ENCODE peak calls at places on chromosomes 13 and 19, in seven cellular contexts. W is A172; B is activated CD8-positive, alpha-beta T cell treated with anti-CD3 and anti-CD28 coated beads for 36 hours; Q is A549; X is activated naive CD4-positive, alpha-beta T cell treated with anti-CD3 and anti-CD28 coated beads, Interleukin-2, amount 50 U/mL, for 72 hours; H is AG04449; C is keratinocyte. F is an unnamed sample.

GRCh38 chr19:17947815-17948473 is 15.1 kb downstream of the CCDC124 start:
- DNase-seq in W (peak; percentile 85), B (peak; percentile 95), Q (peak; percentile 90), X (peak; percentile 98), H (no peak), C (no peak), F (peak; percentile 90)

GRCh38 chr13:113399755-113400149 is 35.8 kb upstream of the GRTP1 start:
- DNase-seq in W (no peak), B (no peak), Q (no peak), X (no peak), H (no peak), C (no peak), F (no peak)

GRCh38 chr13:31394491-31394890 is 194.7 kb downstream of the B3GLCT start:
- DNase-seq in W (peak; percentile 58), B (no peak), Q (no peak), X (no peak), H (no peak), C (no peak), F (peak; percentile 75)

GRCh38 chr13:41691276-41691675 is 233.9 kb downstream of the RGCC start:
- DNase-seq in W (no peak), B (no peak), Q (no peak), X (no peak), H (no peak), C (no peak), F (no peak)

GRCh38 chr19:47673426-47673825 is 39.8 kb upstream of the EHD2 start:
- DNase-seq in W (no peak), B (no peak), Q (no peak), X (no peak), H (no peak), C (no peak), F (no peak)

GRCh38 chr13:25473864-25474263 is 102.1 kb downstream of the ATP8A2 start:
- DNase-seq in W (no peak), B (no peak), Q (no peak), X (no peak), H (no peak), C (no peak), F (no peak)

GRCh38 chr19:41327076-41327475 is 17.1 kb downstream of the CCDC97 start:
- DNase-seq in W (no peak), B (peak; percentile 36), Q (no peak), X (no peak), H (no peak), C (no peak), F (no peak)

GRCh38 chr19:5738423-5738822 is 18.0 kb downstream of the CATSPERD start:
- DNase-seq in W (no peak), B (no peak), Q (no peak), X (no peak), H (no peak), C (no peak), F (peak; percentile 70)

GRCh38 chr19:29086646-29087045 is 126.3 kb downstream of the UQCRFS1 start:
- DNase-seq in W (no peak), B (no peak), Q (no peak), X (no peak), H (no peak), C (no peak), F (no peak)

GRCh38 chr19:50817941-50818858 is 5.4 kb downstream of the KLK1 start:
- DNase-seq in W (no peak), B (peak; percentile 73), Q (peak; percentile 67), X (no peak), H (no peak), C (no peak), F (no peak)

GRCh38 chr13:98910501-98910951 is 67.3 kb downstream of the DOCK9 start:
- DNase-seq in W (peak; percentile 80), B (peak; percentile 62), Q (peak; percentile 44), X (no peak), H (peak; percentile 7), C (no peak), F (peak; percentile 85)

GRCh38 chr13:32545083-32545482 is 6.5 kb upstream of the N4BP2L2 start:
- DNase-seq in W (no peak), B (no peak), Q (no peak), X (no peak), H (no peak), C (no peak), F (no peak)

GRCh38 chr13:27481766-27482165 is 31.4 kb upstream of the MTIF3 start:
- DNase-seq in W (peak; percentile 4), B (peak; percentile 62), Q (peak; percentile 51), X (no peak), H (no peak), C (no peak), F (peak; percentile 20)

GRCh38 chr19:1213391-1214286 is 8.1 kb downstream of the STK11 start:
- DNase-seq in W (peak; percentile 89), B (peak; percentile 73), Q (no peak), X (peak; percentile 86), H (no peak), C (peak; percentile 85), F (peak; percentile 88)

GRCh38 chr13:24355103-24355502 is 45.7 kb downstream of the C1QTNF9 start:
- DNase-seq in W (no peak), B (no peak), Q (no peak), X (no peak), H (no peak), C (no peak), F (peak; percentile 5)

GRCh38 chr13:90591927-90592268 is 755.6 kb upstream of the MIR17HG start:
- DNase-seq in W (no peak), B (no peak), Q (no peak), X (no peak), H (no peak), C (no peak), F (no peak)

GRCh38 chr19:40466219-40467006 is at the start of gene SPTBN4:
- DNase-seq in W (no peak), B (peak; percentile 92), Q (no peak), X (peak; percentile 61), H (no peak), C (no peak), F (no peak)

GRCh38 chr13:66635526-66635925 is 594.6 kb downstream of the PCDH9 start:
- DNase-seq in W (peak; percentile 88), B (no peak), Q (peak; percentile 44), X (no peak), H (peak; percentile 64), C (peak; percentile 17), F (peak; percentile 8)